ENCODE peak calls at places on chromosome 20, in nine cellular contexts. B is naive thymus-derived CD4-positive, alpha-beta T cell; W is activated T-cell treated with anti-CD3 and anti-CD28 coated beads, Interleukin-2, amount 50 U/mL, for 4 hours; K is pancreas; N is psoas muscle; I is AG20443; Q is nucleus accumbens; Z is activated naive CD4-positive, alpha-beta T cell; H is AML-193. X is an unnamed sample.

GRCh38 chr20:49594143-49594928 is 26.4 kb upstream of the PTGIS start:
- DNase-seq in H (no peak), K (no peak), W (peak), N (peak), B (no peak), I (peak), Z (no peak), Q (no peak), X (no peak)

GRCh38 chr20:43943725-43944124 is 29.1 kb downstream of the TOX2 start:
- DNase-seq in Q (no peak), B (no peak), W (no peak), Z (no peak), K (no peak), N (no peak), H (no peak), I (no peak), X (no peak)

GRCh38 chr20:51575486-51575885 is 33.0 kb upstream of the NFATC2 start:
- DNase-seq in I (no peak), Q (no peak), K (no peak), W (no peak), B (no peak), N (no peak), Z (no peak), H (no peak), X (no peak)

GRCh38 chr20:32564921-32565734 is 20.0 kb downstream of the NOL4L start:
- DNase-seq in H (no peak), K (no peak), I (no peak), N (peak), Z (no peak), Q (no peak), B (no peak), W (no peak), X (peak)

GRCh38 chr20:56440346-56441007 is 27.9 kb upstream of the RTF2 start:
- DNase-seq in I (no peak), K (no peak), W (peak), Q (no peak), H (peak), N (no peak), Z (no peak), B (no peak), X (no peak)

GRCh38 chr20:37656945-37657344 is 36.9 kb upstream of the CTNNBL1 start:
- DNase-seq in Z (no peak), I (no peak), H (no peak), K (no peak), N (no peak), W (no peak), Q (no peak), B (no peak), X (no peak)

GRCh38 chr20:58246346-58246745 is 17.9 kb upstream of the ANKRD60 start:
- DNase-seq in B (no peak), H (no peak), I (no peak), Z (no peak), Q (no peak), K (no peak), W (no peak), N (no peak), X (no peak)

GRCh38 chr20:9482180-9482579 is 32.2 kb upstream of the LAMP5 start:
- DNase-seq in N (no peak), B (no peak), Q (no peak), W (no peak), I (no peak), Z (no peak), H (peak), K (no peak), X (no peak)

GRCh38 chr20:32130352-32130751 is 20.8 kb downstream of the TM9SF4 start:
- DNase-seq in W (no peak), H (no peak), I (no peak), K (no peak), N (no peak), Z (no peak), Q (no peak), B (no peak), X (no peak)

GRCh38 chr20:43571771-43572170 is 12.9 kb downstream of the SGK2 start:
- DNase-seq in Q (no peak), Z (no peak), K (no peak), H (no peak), N (no peak), W (no peak), I (peak), B (no peak), X (no peak)

GRCh38 chr20:17648782-17649730 is 33.0 kb downstream of the RRBP1 start:
- DNase-seq in W (peak), H (no peak), K (peak), I (no peak), B (no peak), N (no peak), Z (no peak), Q (no peak), X (no peak)

GRCh38 chr20:62561182-62561581 is 81.1 kb upstream of the SLCO4A1 start:
- DNase-seq in W (no peak), B (no peak), H (no peak), I (no peak), K (no peak), Z (no peak), Q (no peak), N (no peak), X (no peak)

GRCh38 chr20:33061626-33062025 is 7.9 kb downstream of the BPIFB3 start:
- DNase-seq in K (no peak), H (no peak), Q (no peak), I (no peak), Z (no peak), B (no peak), N (no peak), W (no peak), X (no peak)

GRCh38 chr20:6699931-6700562 is 67.4 kb upstream of the BMP2 start:
- DNase-seq in K (no peak), Q (no peak), I (no peak), W (no peak), H (no peak), B (no peak), Z (no peak), N (no peak), X (no peak)

GRCh38 chr20:8803065-8803464 is 265.8 kb upstream of the PLCB4 start:
- DNase-seq in H (no peak), K (no peak), W (no peak), Q (no peak), I (no peak), B (no peak), N (no peak), Z (no peak), X (no peak)

GRCh38 chr20:60512436-60512835 is 554.2 kb downstream of the CDH26 start:
- DNase-seq in W (no peak), H (no peak), K (no peak), B (no peak), N (no peak), Z (no peak), I (peak), Q (no peak), X (no peak)

GRCh38 chr20:47660983-47661711 is 124.1 kb downstream of the SULF2 start:
- DNase-seq in I (no peak), Z (no peak), W (no peak), N (no peak), B (no peak), H (no peak), Q (no peak), K (no peak), X (no peak)

GRCh38 chr20:44959082-44959895 is 908 bp downstream of the TOMM34 start:
- DNase-seq in K (no peak), Q (no peak), B (no peak), N (no peak), Z (peak), H (no peak), I (peak), W (peak), X (no peak)

X was measured in breast epithelium.